ENCODE peak calls at places on chromosomes 16 and 17, in six cellular contexts. N is lower leg skin; U is NCI-H774; K is nephron progenitor cell; I is stimulated activated CD4-positive, alpha-beta T cell treated with anti-CD3 and anti-CD28 coated beads, Interleukin-2, amount 100 ng/mL, for 48 hours; R is substantia nigra. C is an unnamed sample.

GRCh38 chr17:46003907-46004748 is 5.1 kb downstream of the STH start:
- DNase-seq in K (no peak), U (peak), R (peak), I (no peak), N (no peak), C (no peak)

GRCh38 chr16:86355114-86355513 is 155.2 kb upstream of the FOXF1 start:
- DNase-seq in N (no peak), U (no peak), K (no peak), R (no peak), I (no peak), C (no peak)

GRCh38 chr16:30976486-30976885 is 8.5 kb upstream of the HSD3B7 start:
- DNase-seq in N (no peak), U (no peak), R (no peak), I (no peak), K (no peak), C (no peak)

GRCh38 chr17:5539286-5539685 is 45.0 kb downstream of the NLRP1 start:
- DNase-seq in K (no peak), U (no peak), N (no peak), I (no peak), R (no peak), C (no peak)

GRCh38 chr17:4436846-4437245 is 3.1 kb downstream of the SPNS3 start:
- DNase-seq in N (no peak), U (no peak), R (peak), I (no peak), K (no peak), C (no peak)

GRCh38 chr16:73214825-73215481 is 167.0 kb upstream of the ZFHX3 start:
- DNase-seq in K (no peak), I (no peak), N (no peak), R (no peak), U (no peak), C (no peak)

GRCh38 chr17:2909853-2910234 is 113.6 kb downstream of the RAP1GAP2 start:
- DNase-seq in R (no peak), U (no peak), K (no peak), I (no peak), N (no peak), C (no peak)

GRCh38 chr17:29617125-29617480 is 5.6 kb downstream of the CORO6 start:
- DNase-seq in K (peak), U (peak), N (peak), R (peak), I (peak), C (peak)

GRCh38 chr17:2794116-2794803 is 2.0 kb upstream of the RAP1GAP2 start:
- DNase-seq in U (no peak), I (no peak), K (no peak), R (no peak), N (no peak), C (no peak)

GRCh38 chr17:16287563-16288027 is 65.7 kb downstream of the CENPV start:
- DNase-seq in N (no peak), U (no peak), I (no peak), K (no peak), R (no peak), C (no peak)

GRCh38 chr16:55077231-55077630 is 146.6 kb downstream of the IRX5 start:
- DNase-seq in K (no peak), U (no peak), N (peak), R (no peak), I (no peak), C (no peak)

GRCh38 chr16:4318171-4318910 is 2.5 kb downstream of the GLIS2 start:
- DNase-seq in I (no peak), N (no peak), R (no peak), K (no peak), U (no peak), C (no peak)

GRCh38 chr17:57880086-57880456 is 30.2 kb upstream of the MRPS23 start:
- DNase-seq in N (no peak), R (no peak), I (peak), U (no peak), K (no peak), C (no peak)

GRCh38 chr16:57133911-57134310 is 41.5 kb downstream of the CPNE2 start:
- DNase-seq in U (no peak), N (peak), I (no peak), R (no peak), K (no peak), C (no peak)

GRCh38 chr17:51666971-51667721 is 406.8 kb downstream of the UTP18 start:
- DNase-seq in K (no peak), U (no peak), N (no peak), R (no peak), I (no peak), C (no peak)

GRCh38 chr16:29820271-29820701 is at the start of gene MVP:
- DNase-seq in N (no peak), K (peak), I (peak), R (peak), U (no peak), C (no peak)

GRCh38 chr16:20865420-20866126 is 34.6 kb downstream of the DCUN1D3 start:
- DNase-seq in K (no peak), R (no peak), U (no peak), N (peak), I (no peak), C (no peak)

GRCh38 chr17:48624544-48625501 is 1.3 kb downstream of the HOXB9 start:
- DNase-seq in K (no peak), N (no peak), U (no peak), I (no peak), R (no peak), C (no peak)

GRCh38 chr16:66408181-66409048 is 18.7 kb upstream of the BEAN1 start:
- DNase-seq in K (no peak), R (peak), U (no peak), N (peak), I (no peak), C (no peak)

GRCh38 chr16:23401142-23401541 is 51.8 kb downstream of the COG7 start:
- DNase-seq in N (no peak), R (no peak), U (no peak), I (no peak), K (no peak), C (no peak)

GRCh38 chr16:70777973-70778406 is 23.0 kb downstream of the VAC14 start:
- DNase-seq in K (no peak), R (no peak), N (no peak), U (no peak), I (no peak), C (no peak)

GRCh38 chr17:57271821-57272220 is 15.5 kb downstream of the MSI2 start:
- DNase-seq in N (no peak), U (no peak), I (no peak), K (no peak), R (no peak), C (no peak)

GRCh38 chr17:57864273-57864672 is 14.4 kb upstream of the MRPS23 start:
- DNase-seq in N (no peak), I (no peak), K (no peak), U (no peak), R (no peak), C (no peak)

GRCh38 chr17:82019905-82020873 is 2.5 kb downstream of the CENPX start:
- DNase-seq in N (no peak), I (peak), K (peak), R (no peak), U (peak), C (no peak)

GRCh38 chr16:15778999-15779614 is 77.7 kb downstream of the MYH11 start:
- DNase-seq in I (no peak), N (no peak), R (no peak), U (no peak), K (no peak), C (no peak)

GRCh38 chr17:79424471-79425185 is 186.2 kb downstream of the RBFOX3 start:
- DNase-seq in I (no peak), U (no peak), R (no peak), N (no peak), K (peak), C (no peak)

GRCh38 chr17:81465912-81466311 is 46.7 kb downstream of the ACTG1 start:
- DNase-seq in K (no peak), N (no peak), U (peak), R (no peak), I (no peak), C (no peak)

GRCh38 chr16:66188786-66189725 is 177.4 kb upstream of the CDH5 start:
- DNase-seq in U (no peak), R (peak), K (no peak), I (no peak), N (no peak), C (no peak)

GRCh38 chr16:88337021-88337420 is 45.7 kb upstream of the ZNF469 start:
- DNase-seq in R (no peak), K (no peak), N (no peak), I (no peak), U (no peak), C (no peak)